ENCODE peak calls at places on chromosomes 4 and X, in seven cellular contexts. One of them, this sample, is unnamed.

GRCh38 chr4:7096264-7096663 is 28.4 kb upstream of the GRPEL1 start:
- DNase-seq in COR-L47: no peak
- DNase-seq in EL: no peak
- DNase-seq in GOT3: no peak
- DNase-seq in AG20443: no peak
- DNase-seq in amniotic stem cell: no peak
- DNase-seq in lung: no peak
- DNase-seq in this sample: no peak

GRCh38 chr4:99572527-99573240 is 1.9 kb upstream of the MTTP start:
- DNase-seq in lung: no peak
- DNase-seq in AG20443: no peak
- DNase-seq in COR-L47: no peak
- DNase-seq in amniotic stem cell: no peak
- DNase-seq in EL: no peak
- DNase-seq in GOT3: no peak
- DNase-seq in this sample: no peak

GRCh38 chr4:109294006-109294405 is 8.5 kb downstream of the COL25A1 start:
- DNase-seq in lung: no peak
- DNase-seq in EL: peak
- DNase-seq in COR-L47: peak
- DNase-seq in amniotic stem cell: no peak
- DNase-seq in AG20443: no peak
- DNase-seq in GOT3: no peak
- DNase-seq in this sample: peak

GRCh38 chr4:181745933-181746627 is 497.1 kb upstream of the TENM3 start:
- DNase-seq in GOT3: no peak
- DNase-seq in EL: peak
- DNase-seq in COR-L47: no peak
- DNase-seq in AG20443: no peak
- DNase-seq in amniotic stem cell: no peak
- DNase-seq in lung: no peak
- DNase-seq in this sample: peak

GRCh38 chr4:147546341-147546740 is 65.4 kb downstream of the EDNRA start:
- DNase-seq in lung: no peak
- DNase-seq in EL: peak
- DNase-seq in amniotic stem cell: peak
- DNase-seq in AG20443: peak
- DNase-seq in COR-L47: no peak
- DNase-seq in GOT3: no peak
- DNase-seq in this sample: no peak

GRCh38 chr4:153905231-153905630 is 116.3 kb upstream of the SFRP2 start:
- DNase-seq in lung: no peak
- DNase-seq in EL: no peak
- DNase-seq in GOT3: no peak
- DNase-seq in AG20443: no peak
- DNase-seq in amniotic stem cell: no peak
- DNase-seq in COR-L47: no peak
- DNase-seq in this sample: no peak

GRCh38 chrX:150365953-150366911 is 3.1 kb downstream of the MAMLD1 start:
- DNase-seq in GOT3: no peak
- DNase-seq in amniotic stem cell: peak
- DNase-seq in lung: peak
- DNase-seq in COR-L47: no peak
- DNase-seq in AG20443: peak
- DNase-seq in EL: peak
- DNase-seq in this sample: peak

GRCh38 chrX:136067097-136067496 is 80.2 kb upstream of the FHL1 start:
- DNase-seq in COR-L47: no peak
- DNase-seq in lung: no peak
- DNase-seq in GOT3: no peak
- DNase-seq in AG20443: no peak
- DNase-seq in EL: no peak
- DNase-seq in amniotic stem cell: no peak
- DNase-seq in this sample: no peak

GRCh38 chr4:152738812-152739211 is 40.7 kb downstream of the TIGD4 start:
- DNase-seq in AG20443: no peak
- DNase-seq in lung: no peak
- DNase-seq in COR-L47: no peak
- DNase-seq in EL: no peak
- DNase-seq in amniotic stem cell: no peak
- DNase-seq in GOT3: no peak
- DNase-seq in this sample: no peak